ENCODE peak calls at places on chromosomes 13 and 19, in six cellular contexts. Y is heart right ventricle, O is lung, K is left ventricle myocardium inferior, G is right lobe of liver, H is esophagus squamous epithelium. T is an unnamed sample.

GRCh38 chr13:107900775-107901174 is 314.6 kb downstream of the LIG4 start:
- DNase-seq in O (no peak), K (no peak), H (no peak), Y (no peak), G (no peak), T (no peak)

GRCh38 chr13:36261976-36262375 is 35.6 kb downstream of the CCDC169 start:
- DNase-seq in Y (no peak), H (no peak), K (no peak), G (no peak), O (no peak), T (no peak)

GRCh38 chr19:46494936-46495788 is 505 bp downstream of the PNMA8B start:
- DNase-seq in Y (no peak), G (no peak), O (no peak), K (no peak), H (no peak), T (no peak)

GRCh38 chr19:35729763-35730162 is 12.0 kb downstream of the KMT2B start:
- DNase-seq in K (no peak), O (no peak), H (no peak), Y (no peak), G (no peak), T (no peak)

GRCh38 chr13:60351816-60352215 is 45.2 kb upstream of the TDRD3 start:
- DNase-seq in H (no peak), K (no peak), O (no peak), Y (no peak), G (no peak), T (no peak)

GRCh38 chr19:58024661-58025060 is 9.2 kb upstream of the ZSCAN1 start:
- DNase-seq in K (no peak), Y (no peak), H (no peak), G (peak; percentile 11), O (no peak), T (no peak)

GRCh38 chr19:10625003-10625761 is at the start of gene SLC44A2:
- DNase-seq in H (no peak), O (peak; percentile 85), G (peak; percentile 82), Y (peak; percentile 84), K (peak; percentile 86), T (no peak)

GRCh38 chr13:91174886-91175501 is 172.5 kb upstream of the MIR17HG start:
- DNase-seq in O (no peak), G (no peak), Y (no peak), H (no peak), K (no peak), T (no peak)

GRCh38 chr13:21539687-21540086 is 64.3 kb downstream of the MICU2 start:
- DNase-seq in G (no peak), H (no peak), Y (no peak), K (no peak), O (no peak), T (no peak)

GRCh38 chr19:5805465-5806132 is 732 bp downstream of the NRTN start:
- DNase-seq in G (peak; percentile 82), K (peak; percentile 61), Y (peak; percentile 77), H (no peak), O (peak; percentile 68), T (no peak)

GRCh38 chr19:55539082-55539715 is 2.3 kb upstream of the SBK2 start:
- DNase-seq in H (no peak), O (no peak), Y (no peak), K (no peak), G (no peak), T (no peak)

GRCh38 chr13:36105726-36106125 is 25.5 kb downstream of the DCLK1 start:
- DNase-seq in G (no peak), Y (no peak), O (no peak), K (no peak), H (no peak), T (no peak)

GRCh38 chr19:6056801-6057650 is 53.3 kb downstream of the RFX2 start:
- DNase-seq in O (peak; percentile 83), Y (peak; percentile 60), K (peak; percentile 76), H (no peak), G (no peak), T (no peak)

GRCh38 chr13:35599385-35599784 is 122.9 kb upstream of the MAB21L1 start:
- DNase-seq in K (no peak), O (no peak), Y (no peak), H (no peak), G (no peak), T (no peak)

GRCh38 chr13:24050292-24050711 is 110.2 kb upstream of the SPATA13 start:
- DNase-seq in G (no peak), H (no peak), Y (peak; percentile 42), O (peak; percentile 43), K (peak; percentile 36), T (no peak)

GRCh38 chr19:45117167-45117594 is 24.2 kb downstream of the PPP1R37 start:
- DNase-seq in K (no peak), O (no peak), Y (no peak), H (no peak), G (no peak), T (no peak)

GRCh38 chr13:79933389-79933788 is 407.5 kb downstream of the SPRY2 start:
- DNase-seq in G (no peak), O (no peak), H (no peak), Y (no peak), K (no peak), T (no peak)

GRCh38 chr13:49098198-49098597 is 121.9 kb upstream of the MLNR start:
- DNase-seq in G (no peak), Y (no peak), O (no peak), K (no peak), H (no peak), T (no peak)

GRCh38 chr19:51122112-51122981 is 2.4 kb upstream of the SIGLEC9 start:
- DNase-seq in O (no peak), K (no peak), Y (no peak), H (no peak), G (peak; percentile 65), T (no peak)

GRCh38 chr13:41468631-41469030 is 11.3 kb downstream of the RGCC start:
- DNase-seq in Y (no peak), K (no peak), O (no peak), G (no peak), H (no peak), T (no peak)

GRCh38 chr19:6273701-6274601 is 5.8 kb downstream of the MLLT1 start:
- DNase-seq in Y (peak; percentile 80), K (peak; percentile 84), G (peak; percentile 93), O (peak; percentile 90), H (no peak), T (no peak)

GRCh38 chr19:42051166-42052115 is 18.6 kb downstream of the GRIK5 start:
- DNase-seq in Y (no peak), G (no peak), K (no peak), O (no peak), H (no peak), T (no peak)

GRCh38 chr13:31901985-31902384 is 129.6 kb upstream of the FRY start:
- DNase-seq in O (no peak), K (no peak), H (no peak), Y (no peak), G (no peak), T (no peak)

GRCh38 chr13:76012091-76012721 is 376.1 kb downstream of the LMO7 start:
- DNase-seq in Y (no peak), O (no peak), K (no peak), H (no peak), G (no peak), T (no peak)

GRCh38 chr13:81493144-81493543 is 1152.2 kb upstream of the SPRY2 start:
- DNase-seq in H (no peak), G (no peak), Y (no peak), O (no peak), K (no peak), T (no peak)

GRCh38 chr13:110305001-110305400 is 2.0 kb downstream of the COL4A1 start:
- DNase-seq in K (no peak), Y (no peak), G (no peak), H (no peak), O (no peak), T (no peak)

GRCh38 chr13:110305544-110305943 is 1.4 kb downstream of the COL4A1 start:
- DNase-seq in K (no peak), Y (no peak), G (no peak), H (no peak), O (no peak), T (no peak)

GRCh38 chr13:110302986-110303385 is 4.0 kb downstream of the COL4A1 start:
- DNase-seq in K (no peak), G (no peak), H (no peak), Y (no peak), O (no peak), T (no peak)

GRCh38 chr13:110303644-110304043 is 3.3 kb downstream of the COL4A1 start:
- DNase-seq in H (no peak), Y (no peak), O (no peak), G (no peak), K (no peak), T (no peak)

GRCh38 chr13:110304256-110304655 is 2.7 kb downstream of the COL4A1 start:
- DNase-seq in O (no peak), K (no peak), H (no peak), Y (no peak), G (no peak), T (no peak)
- H3K4me3 ChIP-seq in O (no peak overlapping the region), K (peak overlapping the region; percentile 83), H (peak overlapping the region; percentile 74), Y (peak overlapping the region; percentile 93), G (no peak overlapping the region), T (no peak overlapping the region)

GRCh38 chr13:98547455-98547854 is 29.5 kb downstream of the STK24 start:
- DNase-seq in G (no peak), H (no peak), Y (no peak), O (no peak), K (no peak), T (no peak)
- H3K4me1 ChIP-seq in G (peaks cover 25% of the 10 kb centered on the region), H (peaks cover 53% of the 10 kb centered on the region), Y (peaks cover 63% of the 10 kb centered on the region), O (peaks cover 30% of the 10 kb centered on the region), K (peaks cover 70% of the 10 kb centered on the region), T (peaks cover 43% of the 10 kb centered on the region)

GRCh38 chr19:28505933-28506332 is 707.0 kb downstream of the UQCRFS1 start:
- DNase-seq in H (no peak), Y (no peak), G (no peak), K (no peak), O (no peak), T (no peak)
- H3K27ac ChIP-seq in H (no peak overlapping the region), Y (no peak overlapping the region), G (no peak overlapping the region), K (no peak overlapping the region), O (no peak overlapping the region), T (no peak overlapping the region)

GRCh38 chr13:26048745-26049144 is 3.1 kb downstream of the SHISA2 start:
- DNase-seq in G (no peak), H (no peak), O (no peak), K (no peak), Y (no peak), T (no peak)
- H3K4me3 ChIP-seq in G (no peak overlapping the region), H (no peak overlapping the region), O (no peak overlapping the region), K (no peak overlapping the region), Y (no peak overlapping the region), T (no peak overlapping the region)

DNA sequence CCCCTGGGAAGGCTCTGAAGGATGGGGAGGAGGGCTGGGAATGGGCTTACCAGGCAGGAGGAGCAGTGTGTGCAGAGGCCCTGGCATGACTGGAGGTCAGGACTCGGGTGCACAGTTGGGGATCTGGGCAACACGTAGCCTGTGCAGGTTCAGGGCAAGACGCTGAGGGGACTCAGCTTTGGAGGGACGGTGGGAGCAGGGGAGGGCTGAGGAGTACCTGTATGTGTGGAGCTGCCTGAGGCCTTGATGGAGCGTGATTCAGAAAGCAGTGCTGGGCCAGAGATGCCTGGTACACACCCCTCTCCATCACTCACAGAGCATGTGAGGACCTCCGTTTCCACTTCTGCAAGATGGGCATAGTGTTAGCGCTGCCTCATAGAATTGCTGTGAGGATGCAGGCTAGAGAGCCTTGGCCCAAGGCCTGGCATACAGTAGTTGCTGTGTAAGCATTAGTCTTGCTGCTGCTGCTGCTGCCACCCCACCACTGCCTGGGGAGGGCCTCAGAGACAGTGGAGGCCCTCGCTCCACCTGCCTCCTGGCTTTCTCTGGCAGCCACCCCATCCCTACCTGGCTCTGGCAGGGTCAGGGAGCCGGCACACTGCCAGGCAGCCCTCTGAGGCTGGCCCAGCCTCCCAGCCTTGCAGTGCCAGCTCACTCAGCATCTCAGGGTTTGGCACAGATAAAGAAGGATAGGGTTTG is 2.4 kb downstream of the PAK4 start:
- DNase-seq in O (no peak), Y (no peak), K (no peak), G (peak; percentile 78), H (no peak), T (no peak)
- H3K4me1 ChIP-seq in O (peaks cover 37% of the 10 kb centered on the region), Y (peaks cover 62% of the 10 kb centered on the region), K (peaks cover 80% of the 10 kb centered on the region), G (peaks cover 39% of the 10 kb centered on the region), H (peaks cover 47% of the 10 kb centered on the region), T (peaks cover 10% of the 10 kb centered on the region)